ENCODE peak calls at places on chromosomes 13 and 19, in six cellular contexts. R is cardiac muscle cell; Y is CD8-positive, alpha-beta memory T cell; K is psoas muscle; X is ovary; B is upper lobe of right lung. G is an unnamed sample.

GRCh38 chr19:45999653-46000121 is 4.4 kb downstream of the CCDC61 start:
- DNase-seq in R (no peak), K (peak; percentile 53), Y (no peak), X (peak; percentile 39), B (no peak), G (peak; percentile 83)

GRCh38 chr19:43747557-43748204 is 7.1 kb downstream of the SMG9 start:
- DNase-seq in B (no peak), R (no peak), X (no peak), K (no peak), Y (no peak), G (no peak)

GRCh38 chr19:51354742-51355148 is 11.4 kb downstream of the ETFB start:
- DNase-seq in X (no peak), Y (no peak), K (no peak), R (peak; percentile 85), B (no peak), G (no peak)

GRCh38 chr13:95834134-95834765 is 157.3 kb downstream of the DNAJC3 start:
- DNase-seq in Y (peak; percentile 45), B (peak; percentile 66), R (peak; percentile 70), K (peak; percentile 39), X (peak; percentile 70), G (peak; percentile 66)

GRCh38 chr13:110107568-110108347 is 199.2 kb downstream of the COL4A1 start:
- DNase-seq in K (no peak), Y (no peak), R (no peak), B (no peak), X (no peak), G (no peak)

GRCh38 chr13:41546372-41547252 is 89.3 kb downstream of the RGCC start:
- DNase-seq in K (no peak), Y (no peak), B (no peak), X (no peak), R (no peak), G (no peak)

GRCh38 chr13:29886446-29886845 is 36.0 kb upstream of the UBL3 start:
- DNase-seq in X (no peak), R (no peak), K (no peak), Y (peak; percentile 17), B (no peak), G (no peak)

GRCh38 chr19:47247308-47247990 is 8.9 kb upstream of the CCDC9 start:
- DNase-seq in X (peak; percentile 82), K (peak; percentile 86), R (peak; percentile 77), B (peak; percentile 90), Y (peak; percentile 61), G (peak; percentile 95)

GRCh38 chr13:51771418-51772104 is 32.4 kb downstream of the DHRS12 start:
- DNase-seq in X (no peak), B (no peak), Y (no peak), K (no peak), R (peak; percentile 45), G (no peak)

GRCh38 chr13:24075137-24075975 is 85.2 kb upstream of the SPATA13 start:
- DNase-seq in B (no peak), Y (no peak), R (no peak), X (no peak), K (no peak), G (no peak)

GRCh38 chr19:19900124-19900523 is 622 bp upstream of the ZNF93 start:
- DNase-seq in B (no peak), X (no peak), R (peak; percentile 15), K (no peak), Y (no peak), G (no peak)

GRCh38 chr19:45677351-45678230 is 9.6 kb downstream of the GIPR start:
- DNase-seq in Y (peak; percentile 66), K (peak; percentile 64), R (peak; percentile 92), X (peak; percentile 39), B (peak; percentile 95), G (peak; percentile 83)

GRCh38 chr13:81987159-81987558 is 1646.2 kb upstream of the SPRY2 start:
- DNase-seq in K (no peak), R (no peak), Y (no peak), X (no peak), B (no peak), G (no peak)

GRCh38 chr19:3054265-3054971 is 7.9 kb downstream of the TLE5 start:
- DNase-seq in K (no peak), X (no peak), Y (no peak), R (no peak), B (no peak), G (no peak)

GRCh38 chr13:23754506-23754905 is 134.7 kb downstream of the MIPEP start:
- DNase-seq in B (no peak), R (no peak), K (no peak), Y (peak; percentile 10), X (no peak), G (no peak)

GRCh38 chr19:11142528-11143171 is 12.9 kb downstream of the SPC24 start:
- DNase-seq in X (peak; percentile 97), R (peak; percentile 86), K (peak; percentile 93), B (peak; percentile 95), Y (no peak), G (peak; percentile 98)

GRCh38 chr13:74093691-74094090 is 40.5 kb downstream of the KLF12 start:
- DNase-seq in B (no peak), K (no peak), X (no peak), R (no peak), Y (no peak), G (no peak)

GRCh38 chr13:27053902-27054595 is 117.6 kb downstream of the USP12 start:
- DNase-seq in B (no peak), Y (no peak), R (no peak), X (no peak), K (no peak), G (no peak)

GRCh38 chr13:44346534-44346933 is 27.1 kb upstream of the SERP2 start:
- DNase-seq in R (no peak), Y (no peak), K (no peak), B (no peak), X (no peak), G (no peak)

GRCh38 chr13:112095354-112095753 is 28.4 kb downstream of the SOX1 start:
- DNase-seq in K (no peak), X (no peak), Y (no peak), R (no peak), B (no peak), G (no peak)

GRCh38 chr19:48739835-48740704 is at the start of gene RASIP1:
- DNase-seq in B (no peak), X (peak; percentile 51), Y (no peak), K (no peak), R (no peak), G (no peak)

GRCh38 chr13:53090507-53090906 is 61.9 kb downstream of the OLFM4 start:
- DNase-seq in Y (no peak), B (no peak), R (peak; percentile 36), K (no peak), X (no peak), G (no peak)

GRCh38 chr19:35272122-35272715 is 3.5 kb downstream of the USF2 start:
- DNase-seq in Y (no peak), X (no peak), R (no peak), K (no peak), B (no peak), G (peak; percentile 76)

GRCh38 chr13:113849981-113850721 is 13.7 kb downstream of the GAS6 start:
- DNase-seq in R (no peak), K (no peak), Y (no peak), B (no peak), X (peak; percentile 8), G (no peak)

GRCh38 chr13:100439247-100439955 is 149.2 kb downstream of the GGACT start:
- DNase-seq in B (no peak), K (no peak), Y (no peak), R (no peak), X (no peak), G (no peak)

GRCh38 chr13:66405908-66406802 is 824.0 kb downstream of the PCDH9 start:
- DNase-seq in R (no peak), X (no peak), K (no peak), B (no peak), Y (no peak), G (no peak)

GRCh38 chr19:18387395-18387794 is 1.4 kb downstream of the GDF15 start:
- DNase-seq in R (no peak), Y (no peak), K (no peak), X (no peak), B (no peak), G (no peak)

GRCh38 chr19:16327131-16327450 is 2.5 kb downstream of the KLF2 start:
- DNase-seq in B (peak; percentile 69), X (no peak), K (no peak), Y (no peak), R (no peak), G (no peak)
- H3K4me1 ChIP-seq in B (peaks cover 23% of the 10 kb centered on the region), X (peaks cover 11% of the 10 kb centered on the region), K (peaks cover 16% of the 10 kb centered on the region), Y (peaks cover 56% of the 10 kb centered on the region), R (peaks cover 6% of the 10 kb centered on the region), G (no peaks in the 10 kb centered on the region)

DNA sequence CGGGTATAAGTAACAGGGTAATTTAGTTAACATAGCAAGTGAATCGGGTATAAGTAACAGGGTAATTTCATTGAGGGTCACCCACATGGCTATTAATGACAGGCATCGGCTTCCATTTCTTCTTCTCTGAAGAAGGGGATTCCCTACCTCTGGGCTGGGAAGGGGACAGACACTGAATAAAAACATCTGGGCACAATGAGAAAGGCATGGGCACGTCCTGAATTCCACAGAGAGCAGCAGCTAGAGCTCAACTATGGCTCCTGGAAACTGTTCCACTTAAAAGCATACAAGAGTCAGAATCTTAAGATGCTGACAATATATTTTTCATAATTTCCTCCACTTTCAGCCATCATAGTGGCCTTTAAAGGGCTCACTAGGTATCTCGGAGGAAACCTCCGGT is 51.8 kb downstream of the CRYL1 start:
- DNase-seq in R (no peak), Y (no peak), X (no peak), B (no peak), K (no peak), G (no peak)
- H3K9me3 ChIP-seq in R (no peaks in the 10 kb centered on the region), Y (no peaks in the 10 kb centered on the region), X (no peaks in the 10 kb centered on the region), B (no peaks in the 10 kb centered on the region), K (no peaks in the 10 kb centered on the region), G (no peaks in the 10 kb centered on the region)

GRCh38 chr13:70088926-70089325 is 18.7 kb upstream of the ATXN8OS start:
- DNase-seq in R (no peak), K (no peak), X (no peak), Y (no peak), B (no peak), G (no peak)
- H3K4me3 ChIP-seq in R (no peak overlapping the region), K (no peak overlapping the region), X (no peak overlapping the region), Y (no peak overlapping the region), B (no peak overlapping the region), G (no peak overlapping the region)

GRCh38 chr13:45464687-45465453 is at the start of gene COG3:
- DNase-seq in B (peak; percentile 97), Y (peak; percentile 96), X (peak; percentile 95), R (peak; percentile 95), K (peak; percentile 95), G (peak; percentile 98)

GRCh38 chr13:45472171-45472705 is 7.5 kb downstream of the COG3 start:
- DNase-seq in B (no peak), Y (no peak), K (no peak), R (no peak), X (no peak), G (no peak)

GRCh38 chr13:45464141-45464686 is 525 bp upstream of the COG3 start:
- DNase-seq in B (no peak), Y (no peak), R (no peak), X (no peak), K (no peak), G (no peak)

GRCh38 chr13:45466359-45466758 is 1.6 kb downstream of the COG3 start:
- DNase-seq in Y (no peak), R (no peak), X (no peak), B (no peak), K (no peak), G (no peak)

GRCh38 chr13:45468676-45469075 is 3.9 kb downstream of the COG3 start:
- DNase-seq in K (no peak), R (no peak), B (no peak), X (no peak), Y (no peak), G (no peak)
- H3K4me1 ChIP-seq in K (peaks cover 57% of the 10 kb centered on the region), R (peaks cover 17% of the 10 kb centered on the region), B (peaks cover 35% of the 10 kb centered on the region), X (peaks cover 15% of the 10 kb centered on the region), Y (peaks cover 44% of the 10 kb centered on the region), G (peaks cover 3% of the 10 kb centered on the region)

GRCh38 chr19:57941593-57941992 is 5.9 kb downstream of the ZNF256 start:
- DNase-seq in K (no peak), X (no peak), R (no peak), Y (no peak), B (no peak), G (no peak)
- H3K9me3 ChIP-seq in K (peaks cover 90% of the 10 kb centered on the region), X (peaks cover 5% of the 10 kb centered on the region), R (no peaks in the 10 kb centered on the region), Y (peaks cover 40% of the 10 kb centered on the region), B (peaks cover 32% of the 10 kb centered on the region), G (peaks cover 35% of the 10 kb centered on the region)

G was measured in aorta.